ENCODE peak calls at places on chromosomes 6 and 20, in five cellular contexts. One of them, this sample, is unnamed.

GRCh38 chr6:142929751-142930358 is 15.1 kb downstream of the HIVEP2 start:
- DNase-seq in HCT116: no peak
- DNase-seq in heart left ventricle: no peak
- DNase-seq in testis: no peak
- DNase-seq in suprapubic skin: no peak
- DNase-seq in this sample: no peak

GRCh38 chr6:28980797-28981390 is 24.2 kb downstream of the ZNF311 start:
- DNase-seq in HCT116: peak
- DNase-seq in suprapubic skin: no peak
- DNase-seq in heart left ventricle: no peak
- DNase-seq in testis: peak
- DNase-seq in this sample: peak

GRCh38 chr20:61678437-61678836 is 387.2 kb downstream of the TAF4 start:
- DNase-seq in heart left ventricle: no peak
- DNase-seq in HCT116: no peak
- DNase-seq in testis: no peak
- DNase-seq in suprapubic skin: no peak
- DNase-seq in this sample: no peak

GRCh38 chr6:114140416-114140815 is 169.5 kb upstream of the HDAC2 start:
- DNase-seq in HCT116: no peak
- DNase-seq in testis: no peak
- DNase-seq in suprapubic skin: no peak
- DNase-seq in heart left ventricle: no peak
- DNase-seq in this sample: no peak

GRCh38 chr20:23586735-23587525 is 18.6 kb upstream of the CST9L start:
- DNase-seq in suprapubic skin: peak
- DNase-seq in heart left ventricle: no peak
- DNase-seq in HCT116: no peak
- DNase-seq in testis: no peak
- DNase-seq in this sample: no peak

GRCh38 chr6:32069460-32069859 is 31.2 kb downstream of the CYP21A2 start:
- DNase-seq in HCT116: no peak
- DNase-seq in heart left ventricle: no peak
- DNase-seq in testis: no peak
- DNase-seq in suprapubic skin: no peak
- DNase-seq in this sample: no peak

GRCh38 chr6:13511913-13512717 is 24.7 kb upstream of the GFOD1 start:
- DNase-seq in heart left ventricle: peak
- DNase-seq in suprapubic skin: no peak
- DNase-seq in HCT116: no peak
- DNase-seq in testis: no peak
- DNase-seq in this sample: no peak

GRCh38 chr6:149026530-149026942 is 279.7 kb downstream of the UST start:
- DNase-seq in suprapubic skin: no peak
- DNase-seq in testis: peak
- DNase-seq in heart left ventricle: no peak
- DNase-seq in HCT116: peak
- DNase-seq in this sample: no peak

GRCh38 chr6:1391692-1392309 is 2.4 kb downstream of the FOXF2 start:
- DNase-seq in HCT116: no peak
- DNase-seq in suprapubic skin: peak
- DNase-seq in testis: no peak
- DNase-seq in heart left ventricle: no peak
- DNase-seq in this sample: no peak

GRCh38 chr20:46253391-46253790 is 54.9 kb downstream of the CDH22 start:
- DNase-seq in HCT116: peak
- DNase-seq in suprapubic skin: no peak
- DNase-seq in testis: peak
- DNase-seq in heart left ventricle: no peak
- DNase-seq in this sample: peak

GRCh38 chr20:33399924-33400323 is 1.4 kb downstream of the CDK5RAP1 start:
- DNase-seq in HCT116: no peak
- DNase-seq in suprapubic skin: no peak
- DNase-seq in heart left ventricle: no peak
- DNase-seq in testis: no peak
- DNase-seq in this sample: no peak

GRCh38 chr6:127225497-127225896 is 41.2 kb upstream of the RNF146 start:
- DNase-seq in HCT116: no peak
- DNase-seq in heart left ventricle: no peak
- DNase-seq in suprapubic skin: no peak
- DNase-seq in testis: no peak
- DNase-seq in this sample: no peak

GRCh38 chr6:131451330-131452195 is 121.5 kb upstream of the ARG1 start:
- DNase-seq in testis: no peak
- DNase-seq in suprapubic skin: no peak
- DNase-seq in HCT116: no peak
- DNase-seq in heart left ventricle: no peak
- DNase-seq in this sample: no peak

GRCh38 chr6:41545703-41546474 is at the start of gene FOXP4:
- DNase-seq in testis: peak
- DNase-seq in suprapubic skin: peak
- DNase-seq in HCT116: peak
- DNase-seq in heart left ventricle: peak
- DNase-seq in this sample: peak

GRCh38 chr6:41548098-41548840 is 2.1 kb downstream of the FOXP4 start:
- DNase-seq in HCT116: no peak
- DNase-seq in suprapubic skin: no peak
- DNase-seq in testis: no peak
- DNase-seq in heart left ventricle: no peak
- DNase-seq in this sample: no peak

GRCh38 chr6:41547799-41548097 is 1.6 kb downstream of the FOXP4 start:
- DNase-seq in heart left ventricle: no peak
- DNase-seq in suprapubic skin: no peak
- DNase-seq in testis: no peak
- DNase-seq in HCT116: no peak
- DNase-seq in this sample: no peak

GRCh38 chr6:41546475-41546865 is 289 bp downstream of the FOXP4 start:
- DNase-seq in heart left ventricle: no peak
- DNase-seq in testis: no peak
- DNase-seq in HCT116: no peak
- DNase-seq in suprapubic skin: no peak
- DNase-seq in this sample: no peak

DNA sequence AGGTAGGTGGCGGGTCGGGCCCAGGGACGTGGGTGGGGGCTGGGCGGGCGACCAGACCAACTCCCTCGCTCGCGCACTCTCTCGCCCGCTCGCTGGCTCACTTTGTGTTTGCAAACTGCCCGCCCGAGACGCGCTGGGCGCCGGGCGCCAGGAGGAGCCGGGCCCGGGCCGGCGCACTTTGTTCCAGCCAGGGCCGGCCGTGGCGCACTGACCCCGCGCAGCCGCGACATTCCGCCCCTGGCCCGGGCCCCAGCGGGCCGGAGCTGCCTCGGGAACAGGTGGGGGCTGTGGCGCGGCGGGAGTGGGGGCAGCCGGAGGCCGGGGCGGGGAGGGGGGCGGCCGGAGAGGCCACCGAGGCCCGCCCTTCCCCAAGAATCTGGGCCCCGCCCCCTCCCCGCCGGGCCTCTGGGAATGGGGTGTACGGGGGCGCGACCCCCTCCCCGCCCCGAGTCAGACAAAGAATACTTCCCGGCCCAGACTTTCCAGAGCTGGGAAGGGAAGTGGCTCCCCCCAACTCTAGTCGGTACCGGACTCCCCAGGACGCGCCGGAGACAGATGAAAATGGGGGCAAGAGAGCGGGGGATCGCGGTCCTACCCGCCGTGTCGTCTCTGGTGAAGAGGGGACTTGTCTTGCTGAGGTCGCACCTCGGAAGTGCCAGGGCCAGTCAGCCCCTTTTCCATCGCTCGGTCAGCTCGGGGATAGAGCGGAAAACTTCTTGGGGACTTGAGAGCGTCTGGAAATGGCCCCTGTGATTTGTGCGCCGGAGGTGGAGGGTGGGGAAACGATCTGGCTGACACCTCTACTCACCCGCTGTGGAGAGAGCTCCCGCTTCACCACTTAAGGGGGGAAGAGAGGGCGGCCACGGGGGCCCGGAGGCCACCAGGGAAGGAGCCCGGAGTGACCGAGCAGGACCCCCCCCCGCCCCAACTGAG is 951 bp downstream of the FOXP4 start:
- DNase-seq in HCT116: no peak
- DNase-seq in testis: peak
- DNase-seq in suprapubic skin: no peak
- DNase-seq in heart left ventricle: peak
- DNase-seq in this sample: peak
- TF ChIP-seq POLR2A in HCT116: no peak
- TF ChIP-seq POLR2A in testis: no peak
- TF ChIP-seq POLR2A in suprapubic skin: no peak
- TF ChIP-seq POLR2A in heart left ventricle: no peak
- TF ChIP-seq POLR2A in this sample: no peak

DNA sequence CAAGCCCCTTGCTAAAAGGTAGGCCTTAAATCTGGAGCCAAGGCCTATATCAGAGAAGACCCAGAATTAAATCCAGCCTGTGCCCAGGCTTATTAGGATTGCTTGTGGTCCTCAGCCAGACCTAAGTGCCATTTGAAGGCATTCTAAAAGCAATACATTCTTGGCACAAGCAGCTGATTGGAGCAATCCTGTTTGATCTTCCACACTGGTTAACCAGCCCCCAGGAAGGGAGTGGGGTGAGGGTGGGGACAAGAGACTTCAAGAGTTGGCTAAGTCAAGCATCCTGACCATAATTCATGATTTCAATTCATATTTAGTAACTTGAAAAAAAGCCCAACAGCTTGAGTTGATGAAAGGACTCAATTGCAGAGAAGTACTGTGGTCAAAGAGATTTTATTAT is 128.9 kb downstream of the KIF13A start:
- DNase-seq in heart left ventricle: no peak
- DNase-seq in suprapubic skin: no peak
- DNase-seq in HCT116: no peak
- DNase-seq in testis: no peak
- DNase-seq in this sample: no peak
- TF ChIP-seq POLR2A in heart left ventricle: no peak
- TF ChIP-seq POLR2A in suprapubic skin: no peak
- TF ChIP-seq POLR2A in HCT116: no peak
- TF ChIP-seq POLR2A in testis: no peak
- TF ChIP-seq POLR2A in this sample: no peak

GRCh38 chr20:21127201-21127981 is 1.5 kb downstream of the KIZ start:
- DNase-seq in HCT116: no peak
- DNase-seq in suprapubic skin: no peak
- DNase-seq in heart left ventricle: no peak
- DNase-seq in testis: no peak
- DNase-seq in this sample: no peak

GRCh38 chr20:21125072-21125848 is 622 bp upstream of the KIZ start:
- DNase-seq in HCT116: peak
- DNase-seq in suprapubic skin: no peak
- DNase-seq in testis: peak
- DNase-seq in heart left ventricle: peak
- DNase-seq in this sample: peak

GRCh38 chr20:21124190-21124589 is 1.7 kb upstream of the KIZ start:
- DNase-seq in suprapubic skin: no peak
- DNase-seq in testis: no peak
- DNase-seq in HCT116: no peak
- DNase-seq in heart left ventricle: no peak
- DNase-seq in this sample: no peak

GRCh38 chr20:21129861-21130260 is 4.0 kb downstream of the KIZ start:
- DNase-seq in testis: no peak
- DNase-seq in heart left ventricle: no peak
- DNase-seq in HCT116: no peak
- DNase-seq in suprapubic skin: no peak
- DNase-seq in this sample: no peak

GRCh38 chr20:21125849-21126840 is at the start of gene KIZ:
- DNase-seq in suprapubic skin: peak
- DNase-seq in testis: peak
- DNase-seq in HCT116: peak
- DNase-seq in heart left ventricle: peak
- DNase-seq in this sample: peak
- TF ChIP-seq POLR2A in suprapubic skin: no peak
- TF ChIP-seq POLR2A in testis: no peak
- TF ChIP-seq POLR2A in HCT116: peak
- TF ChIP-seq POLR2A in heart left ventricle: no peak
- TF ChIP-seq POLR2A in this sample: peak

GRCh38 chr6:8908638-8909037 is 473.3 kb upstream of the SLC35B3 start:
- DNase-seq in suprapubic skin: no peak
- DNase-seq in testis: no peak
- DNase-seq in heart left ventricle: no peak
- DNase-seq in HCT116: no peak
- DNase-seq in this sample: no peak

GRCh38 chr6:8904754-8905153 is 469.4 kb upstream of the SLC35B3 start:
- DNase-seq in HCT116: no peak
- DNase-seq in heart left ventricle: no peak
- DNase-seq in suprapubic skin: no peak
- DNase-seq in testis: no peak
- DNase-seq in this sample: peak

GRCh38 chr6:8906699-8907098 is 471.4 kb upstream of the SLC35B3 start:
- DNase-seq in heart left ventricle: no peak
- DNase-seq in HCT116: no peak
- DNase-seq in testis: no peak
- DNase-seq in suprapubic skin: no peak
- DNase-seq in this sample: no peak

GRCh38 chr6:8905647-8906231 is 470.4 kb upstream of the SLC35B3 start:
- DNase-seq in suprapubic skin: no peak
- DNase-seq in HCT116: no peak
- DNase-seq in heart left ventricle: no peak
- DNase-seq in testis: no peak
- DNase-seq in this sample: no peak
- TF ChIP-seq POLR2A in suprapubic skin: no peak
- TF ChIP-seq POLR2A in HCT116: no peak
- TF ChIP-seq POLR2A in heart left ventricle: no peak
- TF ChIP-seq POLR2A in testis: no peak
- TF ChIP-seq POLR2A in this sample: no peak

DNA sequence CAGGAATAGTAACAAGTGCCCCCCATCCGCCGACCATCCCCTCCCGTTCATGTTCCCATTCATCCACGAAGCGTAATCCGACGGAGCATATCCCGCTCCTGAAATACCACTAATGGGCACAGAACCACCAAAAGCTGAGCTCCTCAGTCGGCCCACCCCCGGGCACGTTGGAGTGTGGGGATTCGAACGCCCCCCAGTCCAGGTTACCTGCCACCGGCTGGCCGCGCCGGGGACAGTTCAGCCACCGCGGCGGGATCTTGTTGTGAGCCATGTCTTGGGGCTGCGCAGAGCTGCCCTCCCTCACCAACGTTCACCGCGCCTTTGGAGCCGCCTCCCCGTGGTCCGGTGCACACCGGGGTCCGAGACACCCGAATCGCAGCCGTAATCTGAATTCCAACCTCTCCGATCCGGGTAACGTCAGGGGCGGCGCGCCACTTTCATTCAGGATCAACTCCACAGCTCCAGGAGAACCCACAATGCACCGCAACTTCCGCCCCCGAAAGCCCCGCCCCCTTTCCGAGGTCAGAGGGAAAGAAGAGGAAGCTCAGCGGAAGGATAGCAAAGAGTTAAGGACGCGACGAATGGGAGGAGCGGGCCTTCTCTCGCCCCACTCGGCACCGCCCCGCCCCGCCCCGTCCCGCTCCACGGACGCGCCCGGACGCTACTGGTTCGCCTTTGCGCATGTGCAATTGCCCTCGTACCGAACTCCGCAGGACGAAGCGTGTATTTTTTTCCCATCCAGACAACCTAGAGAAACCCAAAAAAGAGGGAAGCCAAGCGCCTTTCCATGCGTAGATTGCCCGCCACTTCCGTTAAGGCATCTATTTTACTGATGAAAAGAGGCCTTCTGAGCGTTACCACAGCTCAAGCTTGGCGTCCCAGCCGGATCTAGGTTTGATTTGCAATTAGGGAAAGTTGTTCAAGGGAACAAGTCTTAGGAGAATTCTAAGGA is at the start of gene RNGTT:
- DNase-seq in suprapubic skin: peak
- DNase-seq in testis: peak
- DNase-seq in heart left ventricle: peak
- DNase-seq in HCT116: peak
- DNase-seq in this sample: peak
- TF ChIP-seq POLR2A in suprapubic skin: peak
- TF ChIP-seq POLR2A in testis: peak
- TF ChIP-seq POLR2A in heart left ventricle: no peak
- TF ChIP-seq POLR2A in HCT116: peak
- TF ChIP-seq POLR2A in this sample: peak

GRCh38 chr6:35719407-35719829 is 17.4 kb upstream of the ARMC12 start:
- DNase-seq in heart left ventricle: no peak
- DNase-seq in testis: no peak
- DNase-seq in HCT116: no peak
- DNase-seq in suprapubic skin: no peak
- DNase-seq in this sample: no peak
- TF ChIP-seq POLR2A in heart left ventricle: no peak
- TF ChIP-seq POLR2A in testis: no peak
- TF ChIP-seq POLR2A in HCT116: no peak
- TF ChIP-seq POLR2A in suprapubic skin: no peak
- TF ChIP-seq POLR2A in this sample: no peak